ENCODE peak calls at places on chromosomes 16 and 17, in five cellular contexts. S is CD8-positive, alpha-beta memory T cell; P is GM23248; G is adrenal gland; X is mesendoderm. J is an unnamed sample.

GRCh38 chr16:78257376-78257728 is 157.9 kb downstream of the WWOX start:
- DNase-seq in S (no peak), X (peak; percentile 47), G (no peak), P (no peak), J (no peak)

GRCh38 chr17:31472137-31472536 is 80.7 kb downstream of the RAB11FIP4 start:
- DNase-seq in P (no peak), X (peak; percentile 37), S (no peak), G (no peak), J (no peak)

GRCh38 chr16:52680993-52681392 is 134.1 kb upstream of the TOX3 start:
- DNase-seq in G (no peak), P (no peak), X (no peak), S (no peak), J (no peak)

GRCh38 chr17:50834786-50835562 is 412 bp upstream of the WFIKKN2 start:
- DNase-seq in X (no peak), G (peak; percentile 71), P (peak; percentile 14), S (no peak), J (peak; percentile 80)

GRCh38 chr16:3822366-3823045 is 58.0 kb downstream of the CREBBP start:
- DNase-seq in G (no peak), X (no peak), P (peak; percentile 85), S (no peak), J (no peak)

GRCh38 chr16:31861415-31861814 is 12.2 kb upstream of the ZNF267 start:
- DNase-seq in P (no peak), X (no peak), G (no peak), S (no peak), J (no peak)

GRCh38 chr17:63552211-63552610 is 1.9 kb downstream of the DCAF7 start:
- DNase-seq in G (no peak), P (peak; percentile 50), S (no peak), X (no peak), J (no peak)

GRCh38 chr17:34503804-34504203 is 75.6 kb upstream of the TMEM132E start:
- DNase-seq in P (no peak), G (peak; percentile 68), X (no peak), S (no peak), J (peak; percentile 37)

GRCh38 chr17:77466596-77467223 is 325.9 kb downstream of the SEC14L1 start:
- DNase-seq in S (no peak), G (no peak), P (no peak), X (peak; percentile 25), J (no peak)

GRCh38 chr17:4969551-4970231 is 2.1 kb upstream of the SPAG7 start:
- DNase-seq in P (peak; percentile 65), S (no peak), G (no peak), X (peak; percentile 56), J (no peak)

GRCh38 chr16:71855937-71856662 is 10.3 kb downstream of the ATXN1L start:
- DNase-seq in G (peak; percentile 41), X (no peak), S (no peak), P (no peak), J (no peak)

GRCh38 chr17:50355336-50355700 is 9.4 kb downstream of the XYLT2 start:
- DNase-seq in S (no peak), X (no peak), P (no peak), G (peak; percentile 45), J (no peak)

GRCh38 chr16:52470601-52471000 is 76.3 kb downstream of the TOX3 start:
- DNase-seq in P (no peak), G (no peak), S (no peak), X (no peak), J (no peak)

GRCh38 chr17:72342582-72343527 is 222.0 kb downstream of the SOX9 start:
- DNase-seq in X (peak; percentile 74), G (no peak), P (peak; percentile 65), S (no peak), J (peak; percentile 34)

GRCh38 chr16:70702624-70703023 is 16.8 kb upstream of the MTSS2 start:
- DNase-seq in X (no peak), P (no peak), G (no peak), S (no peak), J (no peak)

GRCh38 chr16:11310997-11311561 is 29.9 kb upstream of the PRM1 start:
- DNase-seq in X (no peak), G (no peak), S (no peak), P (no peak), J (no peak)

GRCh38 chr16:50335198-50335958 is 33.4 kb downstream of the BRD7 start:
- DNase-seq in S (peak; percentile 54), G (no peak), P (peak; percentile 28), X (no peak), J (no peak)

GRCh38 chr16:50334106-50334975 is 34.4 kb downstream of the BRD7 start:
- DNase-seq in P (no peak), G (no peak), X (no peak), S (no peak), J (no peak)

GRCh38 chr16:50331570-50331969 is 37.2 kb downstream of the BRD7 start:
- DNase-seq in P (no peak), G (no peak), S (no peak), X (no peak), J (no peak)

GRCh38 chr16:50329446-50330189 is 39.2 kb downstream of the BRD7 start:
- DNase-seq in X (peak; percentile 17), S (no peak), P (no peak), G (no peak), J (no peak)

GRCh38 chr16:50332599-50332998 is 36.2 kb downstream of the BRD7 start:
- DNase-seq in X (no peak), S (no peak), P (no peak), G (no peak), J (no peak)
- H3K27ac ChIP-seq in X (no peak overlapping the region), S (no peak overlapping the region), P (no peak overlapping the region), G (no peak overlapping the region), J (no peak overlapping the region)

GRCh38 chr16:77212736-77213541 is 13.7 kb downstream of the SYCE1L start:
- DNase-seq in X (peak; percentile 73), S (peak; percentile 62), P (peak; percentile 58), G (peak; percentile 64), J (peak; percentile 71)
- H3K27ac ChIP-seq in X (peak overlapping the region; percentile 67), S (peak overlapping the region; percentile 54), P (no peak overlapping the region), G (no peak overlapping the region), J (peak overlapping the region; percentile 83)

DNA sequence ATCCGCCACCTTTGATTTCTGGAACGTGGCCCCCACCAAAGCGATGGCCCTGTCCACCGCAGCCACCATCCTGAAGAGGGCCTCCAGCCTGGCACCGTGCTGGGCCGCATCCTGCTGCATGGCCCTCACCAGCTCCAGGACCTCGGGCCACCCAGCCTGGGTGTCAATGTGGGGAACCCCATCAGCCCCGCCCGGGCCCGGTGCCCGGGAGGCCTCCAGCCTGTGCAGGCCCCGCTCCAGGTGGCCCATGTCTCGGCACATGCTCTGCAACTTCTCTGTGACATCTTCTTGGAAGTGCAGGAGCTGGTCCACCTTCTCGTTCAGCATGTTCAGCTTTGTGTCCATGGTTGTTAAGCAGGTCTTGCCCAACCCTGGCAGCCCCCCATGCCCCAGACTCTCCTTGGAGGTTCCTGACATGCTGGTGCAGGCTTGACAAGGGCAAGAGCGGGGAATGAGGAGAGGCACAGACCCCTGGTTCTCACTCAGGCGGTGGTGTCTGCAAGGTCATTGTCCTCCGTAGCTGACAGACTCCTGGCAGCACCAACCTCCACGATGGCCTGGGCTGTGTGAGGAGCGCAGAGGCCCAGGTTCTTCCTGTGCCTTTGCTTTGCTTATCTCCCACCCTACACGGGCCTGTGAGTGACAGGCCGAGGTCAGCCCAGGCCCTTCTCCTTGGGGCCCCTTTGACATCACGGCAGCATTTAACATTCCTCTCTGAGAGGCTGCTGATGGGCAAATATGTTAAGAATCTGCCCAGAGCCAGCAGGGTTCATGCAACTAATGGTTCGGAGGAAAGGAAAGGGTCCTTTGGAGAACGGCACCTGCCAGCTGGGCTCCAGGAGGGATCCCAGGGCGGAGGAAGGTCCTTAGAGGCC is at the start of gene MYLK3:
- DNase-seq in P (no peak), X (peak; percentile 92), S (no peak), G (no peak), J (peak; percentile 12)
- H3K27ac ChIP-seq in P (no peak within 1 kb of the TSS), X (peak within 1 kb of the TSS; percentile 17), S (no peak within 1 kb of the TSS), G (no peak within 1 kb of the TSS), J (no peak within 1 kb of the TSS)

GRCh38 chr17:78746949-78747269 is 35.2 kb downstream of the CYTH1 start:
- DNase-seq in S (no peak), P (no peak), G (no peak), X (no peak), J (no peak)

GRCh38 chr17:78748048-78748729 is 33.9 kb downstream of the CYTH1 start:
- DNase-seq in S (peak; percentile 37), P (peak; percentile 31), X (no peak), G (no peak), J (no peak)

GRCh38 chr17:78748730-78749317 is 33.2 kb downstream of the CYTH1 start:
- DNase-seq in G (peak; percentile 73), X (no peak), S (peak; percentile 61), P (peak; percentile 86), J (peak; percentile 61)

GRCh38 chr17:78746263-78746948 is 35.7 kb downstream of the CYTH1 start:
- DNase-seq in P (no peak), G (no peak), X (no peak), S (no peak), J (no peak)

GRCh38 chr17:78747479-78747878 is 34.6 kb downstream of the CYTH1 start:
- DNase-seq in X (no peak), P (peak; percentile 76), S (no peak), G (no peak), J (no peak)
- H3K27ac ChIP-seq in X (no peak overlapping the region), P (peak overlapping the region; percentile 78), S (peak overlapping the region; percentile 73), G (peak overlapping the region; percentile 24), J (no peak overlapping the region)

DNA sequence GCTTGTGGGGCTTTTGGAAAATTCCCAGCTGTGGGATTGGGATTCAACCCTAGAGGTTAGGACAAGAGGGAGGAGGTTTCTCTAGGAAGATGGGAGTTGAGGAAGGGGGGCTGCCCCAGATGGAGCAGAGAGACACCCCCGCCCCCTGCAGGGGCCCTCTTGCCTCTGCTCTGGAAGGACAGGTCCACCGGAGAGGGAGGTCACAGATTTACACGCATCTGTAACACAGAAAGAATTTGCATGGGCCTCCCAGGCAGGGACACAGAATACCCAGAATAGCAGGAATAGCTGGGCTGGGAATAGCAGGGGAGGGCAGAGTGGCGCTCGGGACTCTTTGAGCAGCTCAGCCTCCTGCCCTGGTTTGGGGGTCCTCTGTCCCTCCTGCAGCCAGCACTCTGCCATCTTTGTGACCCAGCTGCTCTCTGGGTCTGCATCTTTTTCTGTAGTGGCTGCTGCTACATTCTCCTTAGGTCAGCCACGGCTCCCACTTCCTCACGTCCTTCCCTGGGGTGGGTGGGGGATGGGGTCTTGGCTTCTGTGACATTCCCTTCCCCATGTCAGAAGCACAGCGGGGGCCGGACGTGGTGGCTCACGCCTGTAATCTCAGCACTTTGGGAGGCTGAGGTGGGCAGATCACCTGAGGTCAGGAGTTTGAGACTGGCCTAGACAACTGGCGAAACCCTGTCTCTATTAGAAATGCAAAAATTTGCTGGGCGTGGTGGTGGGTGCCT is 33.9 kb upstream of the PLLP start:
- DNase-seq in X (peak; percentile 90), G (peak; percentile 31), S (no peak), P (no peak), J (no peak)
- H3K27ac ChIP-seq in X (no peak overlapping the region), G (no peak overlapping the region), S (no peak overlapping the region), P (no peak overlapping the region), J (no peak overlapping the region)

DNA sequence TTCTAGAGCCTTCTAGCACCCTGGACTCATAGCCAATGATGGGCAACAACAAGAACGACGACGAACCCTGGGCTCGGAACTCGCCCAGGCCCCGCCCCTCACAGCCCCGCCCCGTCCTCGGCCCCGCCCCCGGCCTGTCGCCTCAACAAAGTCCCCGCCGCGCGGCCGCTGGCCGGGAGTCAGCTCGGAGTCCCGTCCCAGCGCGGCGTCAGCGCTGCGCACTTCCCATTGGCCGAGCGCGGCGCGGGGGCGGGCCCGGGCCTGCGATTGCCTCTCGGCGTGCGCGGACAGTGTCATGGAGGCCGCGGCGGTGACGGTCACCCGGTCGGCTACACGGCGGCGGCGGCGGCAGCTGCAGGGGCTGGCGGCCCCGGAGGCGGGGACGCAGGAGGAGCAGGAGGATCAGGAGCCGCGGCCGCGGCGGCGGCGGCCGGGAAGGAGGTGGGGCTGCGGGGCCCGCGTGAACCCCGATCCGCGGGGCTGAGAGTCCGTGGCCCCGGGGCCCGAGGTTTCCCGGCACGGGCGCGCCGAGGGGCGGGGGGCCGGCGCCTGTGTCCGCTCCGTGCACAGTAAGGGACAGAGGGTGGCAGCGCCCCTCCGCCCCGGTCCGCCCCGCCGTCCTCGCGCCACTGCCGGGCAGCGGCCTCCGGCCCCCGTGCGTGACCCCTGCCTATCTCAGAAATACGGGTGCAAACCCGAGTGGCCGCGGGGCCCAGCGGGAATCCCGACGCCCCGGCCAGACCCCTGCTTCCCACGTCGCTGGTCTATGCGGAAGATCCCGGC is at the start of gene ENGASE:
- DNase-seq in S (peak; percentile 90), P (peak; percentile 97), G (peak; percentile 97), X (peak; percentile 95), J (peak; percentile 96)
- H3K27ac ChIP-seq in S (peak within 1 kb of the TSS; percentile 51), P (peak within 1 kb of the TSS; percentile 4), G (peak within 1 kb of the TSS; percentile 69), X (no peak within 1 kb of the TSS), J (peak within 1 kb of the TSS; percentile 65)

J was measured in testis.